ENCODE peak calls at places on chromosomes 4 and X, in five cellular contexts. Y is BJ, D is ascending aorta, Q is WTC11, H is lung. J is an unnamed sample.

GRCh38 chrX:11756354-11757318 is 1.4 kb upstream of the MSL3 start:
- DNase-seq in Y (no peak), D (no peak), Q (no peak), H (no peak), J (no peak)

GRCh38 chrX:72117636-72118215 is 14.0 kb downstream of the RTL5 start:
- DNase-seq in Y (no peak), D (no peak), Q (no peak), H (no peak), J (no peak)

GRCh38 chrX:48972214-48973164 is 845 bp upstream of the KCND1 start:
- DNase-seq in Y (no peak), D (peak), Q (peak), H (peak), J (no peak)

GRCh38 chr4:186820371-186820990 is 96.8 kb upstream of the FAT1 start:
- DNase-seq in Y (no peak), D (no peak), Q (no peak), H (no peak), J (no peak)

GRCh38 chr4:16391196-16391595 is 164.9 kb upstream of the TAPT1 start:
- DNase-seq in Y (no peak), D (no peak), Q (no peak), H (no peak), J (no peak)

GRCh38 chr4:166941629-166942028 is 292.7 kb downstream of the SPOCK3 start:
- DNase-seq in Y (no peak), D (no peak), Q (no peak), H (no peak), J (no peak)

GRCh38 chr4:26938516-26938915 is 77.9 kb downstream of the STIM2 start:
- DNase-seq in Y (no peak), D (no peak), Q (no peak), H (no peak), J (no peak)

GRCh38 chrX:154750301-154751120 is at the start of gene GAB3:
- DNase-seq in Y (no peak), D (no peak), Q (peak), H (no peak), J (no peak)

GRCh38 chr4:100417565-100417964 is 100.3 kb downstream of the EMCN start:
- DNase-seq in Y (no peak), D (no peak), Q (no peak), H (no peak), J (peak)

GRCh38 chr4:132587626-132588025 is 561.5 kb upstream of the PCDH10 start:
- DNase-seq in Y (no peak), D (no peak), Q (no peak), H (no peak), J (no peak)

GRCh38 chr4:141155586-141155985 is 22.3 kb upstream of the RNF150 start:
- DNase-seq in Y (no peak), D (no peak), Q (no peak), H (no peak), J (no peak)

GRCh38 chrX:31593353-31593752 is 521.5 kb upstream of the FTHL17 start:
- DNase-seq in Y (no peak), D (no peak), Q (no peak), H (no peak), J (no peak)

GRCh38 chr4:123995939-123996338 is 599.3 kb downstream of the SPRY1 start:
- DNase-seq in Y (peak), D (no peak), Q (no peak), H (no peak), J (no peak)

GRCh38 chr4:17763352-17763890 is 18.0 kb downstream of the FAM184B start:
- DNase-seq in Y (no peak), D (no peak), Q (no peak), H (no peak), J (no peak)

GRCh38 chr4:88623097-88623496 is 30.8 kb downstream of the HERC3 start:
- DNase-seq in Y (peak), D (no peak), Q (no peak), H (no peak), J (peak)

GRCh38 chrX:21847342-21847741 is 7.9 kb downstream of the MBTPS2 start:
- DNase-seq in Y (no peak), D (no peak), Q (no peak), H (no peak), J (no peak)

GRCh38 chr4:149784018-149784417 is 31.6 kb downstream of the IQCM start:
- DNase-seq in Y (no peak), D (no peak), Q (no peak), H (no peak), J (no peak)

GRCh38 chrX:48937065-48937907 is 18.5 kb upstream of the PIM2 start:
- DNase-seq in Y (no peak), D (peak), Q (peak), H (peak), J (no peak)

GRCh38 chr4:119478446-119479179 is 150.0 kb downstream of the PDE5A start:
- DNase-seq in Y (no peak), D (no peak), Q (no peak), H (no peak), J (no peak)

GRCh38 chr4:72567821-72568620 is 1.0 kb downstream of the ADAMTS3 start:
- DNase-seq in Y (peak), D (peak), Q (peak), H (peak), J (peak)

GRCh38 chrX:24148535-24149345 is 789 bp upstream of the ZFX start:
- DNase-seq in Y (peak), D (peak), Q (peak), H (peak), J (no peak)

GRCh38 chr4:26857278-26858034 is 3.2 kb upstream of the STIM2 start:
- DNase-seq in Y (no peak), D (peak), Q (peak), H (peak), J (peak)

GRCh38 chrX:40146471-40147398 is 49.0 kb upstream of the BCOR start:
- DNase-seq in Y (no peak), D (no peak), Q (peak), H (no peak), J (no peak)

GRCh38 chr4:101156619-101157310 is 190.6 kb downstream of the PPP3CA start:
- DNase-seq in Y (no peak), D (no peak), Q (no peak), H (no peak), J (no peak)

GRCh38 chrX:153640736-153641574 is 6.0 kb upstream of the DUSP9 start:
- DNase-seq in Y (no peak), D (peak), Q (peak), H (no peak), J (no peak)

GRCh38 chr4:129146639-129147038 is 50.7 kb downstream of the C4orf33 start:
- DNase-seq in Y (no peak), D (no peak), Q (no peak), H (no peak), J (no peak)

GRCh38 chr4:89373396-89373795 is 65.8 kb upstream of the GPRIN3 start:
- DNase-seq in Y (no peak), D (no peak), Q (no peak), H (no peak), J (no peak)

GRCh38 chr4:38728651-38729141 is 54.1 kb downstream of the TLR10 start:
- DNase-seq in Y (no peak), D (no peak), Q (peak), H (peak), J (no peak)

GRCh38 chr4:56077676-56078075 is 128.9 kb downstream of the CEP135 start:
- DNase-seq in Y (no peak), D (no peak), Q (no peak), H (no peak), J (no peak)

GRCh38 chrX:13197961-13198761 is 121.7 kb downstream of the ATXN3L start:
- DNase-seq in Y (no peak), D (no peak), Q (peak), H (no peak), J (no peak)

GRCh38 chr4:110904435-110905050 is 281.7 kb upstream of the PITX2 start:
- DNase-seq in Y (no peak), D (no peak), Q (no peak), H (no peak), J (peak)

GRCh38 chr4:174520655-174521054 is 1.6 kb downstream of the HPGD start:
- DNase-seq in Y (no peak), D (no peak), Q (no peak), H (no peak), J (no peak)

GRCh38 chrX:39599339-39599738 is 498.4 kb downstream of the BCOR start:
- DNase-seq in Y (no peak), D (no peak), Q (no peak), H (no peak), J (no peak)

DNA sequence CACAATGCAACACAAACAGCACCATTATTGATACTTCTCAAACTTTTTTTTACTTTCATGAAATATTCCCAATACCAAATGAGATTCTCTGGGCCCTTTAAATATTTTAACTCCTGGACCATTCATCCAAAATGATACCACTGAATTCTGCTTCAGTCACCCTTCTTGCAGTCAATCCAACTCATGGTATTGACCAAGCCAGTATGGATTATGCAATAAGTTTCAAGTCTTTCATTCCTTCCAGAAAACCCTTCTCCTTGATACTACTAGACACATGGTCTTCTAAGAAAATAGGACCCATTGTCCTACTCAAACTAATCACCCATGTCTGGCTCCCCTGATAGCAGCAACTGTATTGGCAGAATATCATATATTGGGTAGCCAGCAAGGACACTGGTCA is 23.0 kb downstream of the ZNF721 start:
- DNase-seq in Y (no peak), D (no peak), Q (no peak), H (no peak), J (no peak)
- TF ChIP-seq CTCF in Y (no peak), D (no peak), Q (no peak), H (no peak), J (no peak)

GRCh38 chr4:154084864-154085263 is 296.0 kb upstream of the SFRP2 start:
- DNase-seq in Y (no peak), D (no peak), Q (no peak), H (no peak), J (no peak)

GRCh38 chr4:154086247-154086646 is 297.4 kb upstream of the SFRP2 start:
- DNase-seq in Y (no peak), D (no peak), Q (no peak), H (no peak), J (no peak)

GRCh38 chr4:154081391-154081790 is 292.5 kb upstream of the SFRP2 start:
- DNase-seq in Y (no peak), D (no peak), Q (no peak), H (no peak), J (no peak)

GRCh38 chr4:154078504-154079350 is 289.8 kb upstream of the SFRP2 start:
- DNase-seq in Y (no peak), D (no peak), Q (no peak), H (no peak), J (no peak)

DNA sequence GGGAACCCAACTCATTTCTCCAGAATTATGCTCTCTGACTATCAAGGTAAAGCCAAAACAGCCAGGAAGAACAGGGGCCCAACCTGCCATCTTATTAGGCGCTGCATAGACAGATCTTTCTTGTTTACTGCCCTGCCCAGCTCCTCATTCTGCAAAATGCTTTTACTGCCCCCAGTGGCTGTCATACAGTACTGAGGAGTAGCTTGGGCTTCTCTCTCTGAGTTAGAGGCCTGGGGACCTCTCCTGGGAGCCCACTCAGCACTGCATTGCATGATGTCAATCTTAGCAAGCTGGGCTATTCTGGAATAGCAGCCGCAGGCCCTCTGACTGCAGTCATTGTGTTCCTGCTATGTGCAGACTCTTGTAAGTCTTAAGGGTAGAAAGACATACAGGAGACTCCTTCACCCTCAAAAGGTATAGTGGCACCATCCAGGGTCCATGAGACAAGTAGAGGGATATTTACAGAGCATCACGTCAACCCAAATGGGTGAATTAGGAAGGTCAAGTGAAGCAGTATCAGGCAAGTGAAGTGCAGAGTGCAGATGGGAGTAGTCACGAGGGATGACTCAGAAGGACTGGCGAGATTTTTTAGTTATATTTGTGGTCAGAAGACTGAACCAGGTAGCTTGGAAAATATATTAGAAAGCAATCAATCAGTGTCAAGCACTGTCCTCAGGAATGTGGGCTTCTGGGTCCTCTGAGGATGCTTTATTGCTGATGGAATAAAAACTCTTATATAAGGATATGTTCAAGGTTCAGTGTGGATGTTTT is 294.1 kb upstream of the SFRP2 start:
- DNase-seq in Y (no peak), D (no peak), Q (peak), H (no peak), J (no peak)
- TF ChIP-seq CTCF in Y (peak), D (no peak), Q (peak), H (no peak), J (peak)

DNA sequence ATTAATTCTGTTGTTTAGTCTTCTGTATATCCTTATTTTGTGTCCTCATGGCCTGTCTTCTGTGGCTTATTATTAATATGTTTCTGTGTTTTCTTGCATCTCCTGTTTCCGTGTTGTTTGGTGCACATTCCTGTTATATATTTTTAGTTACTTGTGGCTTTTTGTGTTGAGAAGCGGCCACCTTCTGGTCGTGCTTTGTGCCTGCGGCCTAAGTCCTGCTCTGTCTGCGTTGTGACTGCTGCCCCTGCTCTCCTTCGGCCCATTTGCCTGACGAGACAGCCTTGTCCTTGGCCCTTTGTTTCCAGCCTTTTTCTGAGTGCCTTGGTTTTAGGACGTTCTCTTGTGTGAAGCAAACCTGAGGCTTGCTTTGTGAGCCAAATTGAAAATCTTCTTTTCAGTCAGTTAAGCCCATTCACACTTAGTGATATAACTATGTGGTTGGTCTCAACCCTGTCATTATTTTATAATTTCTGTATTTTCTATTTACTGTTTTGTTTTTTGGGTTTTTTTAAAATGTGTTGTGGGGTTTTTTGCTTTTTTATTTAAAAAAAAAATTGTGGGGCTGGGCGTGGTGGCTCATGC is 43.8 kb downstream of the TNIP2 start:
- DNase-seq in Y (no peak), D (no peak), Q (no peak), H (no peak), J (no peak)
- TF ChIP-seq CTCF in Y (no peak), D (no peak), Q (no peak), H (no peak), J (no peak)

GRCh38 chr4:183506389-183506735 is 1.5 kb downstream of the ING2 start:
- DNase-seq in Y (no peak), D (no peak), Q (no peak), H (no peak), J (no peak)

GRCh38 chr4:183505556-183506388 is 914 bp downstream of the ING2 start:
- DNase-seq in Y (peak), D (peak), Q (peak), H (peak), J (peak)

GRCh38 chr4:183504930-183505555 is at the start of gene ING2:
- DNase-seq in Y (no peak), D (no peak), Q (no peak), H (no peak), J (peak)

GRCh38 chr4:183503497-183504063 is 1.3 kb upstream of the ING2 start:
- DNase-seq in Y (no peak), D (no peak), Q (no peak), H (no peak), J (no peak)

DNA sequence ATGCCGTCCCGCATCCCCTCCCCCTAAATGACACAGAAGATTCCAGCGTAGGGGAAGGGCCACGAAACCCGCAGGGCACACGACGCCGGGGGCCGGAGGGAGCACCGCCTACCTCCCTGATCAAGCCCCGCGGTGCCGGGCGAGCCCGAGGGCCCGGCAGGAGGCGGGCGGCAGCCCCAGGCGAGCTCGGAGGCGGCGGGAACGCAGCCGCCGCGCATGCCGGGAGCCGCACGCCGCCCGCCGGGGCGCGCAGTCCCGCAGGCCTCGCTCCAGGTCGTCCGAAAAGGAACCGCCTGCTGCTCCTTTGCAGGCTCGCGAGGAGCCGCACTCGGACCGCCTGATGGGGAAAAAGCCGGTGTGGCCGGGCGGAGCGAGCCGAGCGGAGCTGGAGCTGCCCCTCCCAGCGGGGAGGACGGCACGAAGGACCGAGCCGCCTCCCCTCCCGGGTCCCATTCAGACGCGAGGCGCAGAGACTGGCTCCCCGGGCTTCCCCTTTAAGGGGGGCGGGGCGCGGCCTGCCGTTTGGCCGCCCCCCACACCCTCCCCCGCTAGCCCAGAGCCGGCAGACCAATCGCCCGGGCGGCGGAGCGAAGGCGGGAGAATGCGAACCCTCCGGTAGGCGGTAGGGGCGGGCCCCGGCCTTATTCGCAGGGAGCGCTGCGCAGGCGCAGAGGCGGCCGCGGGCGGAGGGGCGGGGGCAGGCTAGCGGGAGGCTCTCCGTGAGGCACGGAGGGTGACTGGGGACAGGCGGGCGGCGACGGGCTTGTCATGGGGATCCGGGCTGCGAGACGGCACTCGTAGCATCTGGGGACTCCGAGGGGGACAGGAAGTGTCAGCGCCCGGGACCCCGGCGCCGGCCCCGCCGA is 561 bp upstream of the ING2 start:
- DNase-seq in Y (peak), D (peak), Q (peak), H (peak), J (peak)
- TF ChIP-seq CTCF in Y (peak), D (peak), Q (no peak), H (no peak), J (peak)

GRCh38 chr4:10405672-10406071 is 51.6 kb downstream of the ZNF518B start:
- DNase-seq in Y (no peak), D (no peak), Q (no peak), H (no peak), J (no peak)

GRCh38 chr4:10403633-10404445 is 53.4 kb downstream of the ZNF518B start:
- DNase-seq in Y (peak), D (no peak), Q (no peak), H (no peak), J (no peak)
- TF ChIP-seq CTCF in Y (peak), D (peak), Q (no peak), H (peak), J (peak)

DNA sequence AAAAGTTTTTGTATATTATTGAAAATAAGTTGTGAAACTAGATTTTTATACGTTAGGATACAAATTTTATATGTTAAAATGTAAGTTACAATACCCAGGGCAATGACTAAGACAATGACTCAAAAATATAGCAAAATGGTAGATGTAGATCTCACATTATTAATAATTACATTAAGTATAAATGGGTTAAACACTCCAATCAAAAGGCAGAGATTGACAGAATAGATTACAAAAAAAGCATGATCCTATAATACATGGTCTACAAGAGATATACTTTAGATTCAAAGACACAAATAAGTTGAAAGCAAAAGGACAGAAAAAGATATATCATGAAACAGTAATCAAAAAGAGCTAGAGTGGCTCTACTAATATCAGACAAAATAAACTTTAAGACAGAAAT is 210.9 kb upstream of the NHS start:
- DNase-seq in Y (no peak), D (no peak), Q (no peak), H (no peak), J (no peak)
- TF ChIP-seq CTCF in Y (no peak), D (no peak), Q (no peak), H (no peak), J (no peak)

GRCh38 chr4:183838987-183839712 is 66.0 kb upstream of the STOX2 start:
- DNase-seq in Y (no peak), D (no peak), Q (no peak), H (no peak), J (no peak)
- TF ChIP-seq CTCF in Y (no peak), D (peak), Q (no peak), H (no peak), J (no peak)

GRCh38 chr4:144754562-144755410 is 108.8 kb downstream of the HHIP start:
- DNase-seq in Y (no peak), D (no peak), Q (peak), H (no peak), J (no peak)
- TF ChIP-seq CTCF in Y (peak), D (no peak), Q (no peak), H (no peak), J (peak)

J was measured in AG09319.